ENCODE peak calls at places on chromosomes 3 and 15, in eight cellular contexts. U is HepG2, O is epithelial cell of esophagus, W is glutamatergic neuron, D is WTC11, S is left lung, M is GM12865, Q is GM23338. L is an unnamed sample.
A peak's percentile ranks its signal among the peaks of the same experiment; 100 is the strongest.

GRCh38 chr3:185152433-185153169 is at the start of gene C3orf70:
- DNase-seq in U (no peak), O (peak; percentile 44), W (peak; percentile 58), D (peak; percentile 55), S (no peak), M (peak; percentile 43), Q (peak; percentile 73), L (peak; percentile 51)

GRCh38 chr15:79065744-79066376 is 24.7 kb downstream of the RASGRF1 start:
- DNase-seq in U (no peak), O (peak; percentile 21), W (no peak), D (no peak), S (no peak), M (no peak), Q (peak; percentile 11), L (no peak)

GRCh38 chr3:45387636-45388348 is 584 bp upstream of the LARS2 start:
- DNase-seq in U (no peak), O (peak; percentile 68), W (no peak), D (peak; percentile 56), S (no peak), M (no peak), Q (peak; percentile 56), L (peak; percentile 3)

GRCh38 chr15:49438970-49439631 is 16.1 kb downstream of the FGF7 start:
- DNase-seq in U (no peak), O (no peak), W (no peak), D (no peak), S (peak; percentile 60), M (peak; percentile 71), Q (peak; percentile 17), L (peak; percentile 5)

GRCh38 chr3:129602730-129603560 is 3.5 kb downstream of the PLXND1 start:
- DNase-seq in U (peak; percentile 55), O (no peak), W (no peak), D (peak; percentile 53), S (peak; percentile 80), M (no peak), Q (peak; percentile 74), L (no peak)

GRCh38 chr3:183745300-183746098 is 47.9 kb downstream of the YEATS2 start:
- DNase-seq in U (peak; percentile 55), O (no peak), W (no peak), D (no peak), S (no peak), M (no peak), Q (peak; percentile 82), L (no peak)

GRCh38 chr3:197522183-197522715 is 33.5 kb downstream of the BDH1 start:
- DNase-seq in U (no peak), O (no peak), W (no peak), D (no peak), S (no peak), M (no peak), Q (no peak), L (no peak)

GRCh38 chr15:92903588-92903955 is 3.4 kb downstream of the CHD2 start:
- DNase-seq in U (no peak), O (no peak), W (no peak), D (no peak), S (no peak), M (no peak), Q (no peak), L (no peak)

GRCh38 chr3:12993022-12993622 is 80.1 kb downstream of the IQSEC1 start:
- DNase-seq in U (peak; percentile 39), O (no peak), W (no peak), D (peak; percentile 82), S (no peak), M (no peak), Q (peak; percentile 94), L (no peak)

GRCh38 chr3:52253314-52254260 is 8.0 kb downstream of the PPM1M start:
- DNase-seq in U (no peak), O (peak; percentile 87), W (no peak), D (no peak), S (peak; percentile 71), M (peak; percentile 92), Q (no peak), L (no peak)

GRCh38 chr15:100727291-100727851 is 125.0 kb downstream of the ASB7 start:
- DNase-seq in U (no peak), O (peak; percentile 98), W (no peak), D (no peak), S (no peak), M (no peak), Q (peak; percentile 8), L (no peak)

GRCh38 chr3:71075481-71075880 is 508.0 kb downstream of the FOXP1 start:
- DNase-seq in U (no peak), O (no peak), W (no peak), D (no peak), S (no peak), M (no peak), Q (no peak), L (no peak)

GRCh38 chr3:113266738-113267137 is 55.4 kb downstream of the BOC start:
- DNase-seq in U (no peak), O (no peak), W (no peak), D (no peak), S (no peak), M (no peak), Q (no peak), L (no peak)

GRCh38 chr3:15391007-15391406 is 36.3 kb downstream of the METTL6 start:
- DNase-seq in U (no peak), O (no peak), W (no peak), D (no peak), S (no peak), M (no peak), Q (no peak), L (no peak)

GRCh38 chr3:38004415-38005075 is 14.0 kb downstream of the VILL start:
- DNase-seq in U (peak; percentile 88), O (peak; percentile 80), W (peak; percentile 78), D (peak; percentile 72), S (peak; percentile 78), M (peak; percentile 56), Q (peak; percentile 78), L (peak; percentile 70)

GRCh38 chr15:36208868-36209582 is 370.4 kb upstream of the CDIN1 start:
- DNase-seq in U (no peak), O (no peak), W (no peak), D (no peak), S (no peak), M (no peak), Q (no peak), L (no peak)
- TF ChIP-seq CTCF in U (no peak), O (no peak), W (no peak), D (no peak), S (no peak), M (no peak), Q (no peak), L (no peak)

GRCh38 chr3:64715211-64715982 is 27.6 kb upstream of the ADAMTS9 start:
- DNase-seq in U (no peak), O (no peak), W (no peak), D (no peak), S (no peak), M (no peak), Q (no peak), L (no peak)

GRCh38 chr3:64717411-64717810 is 29.6 kb upstream of the ADAMTS9 start:
- DNase-seq in U (no peak), O (no peak), W (no peak), D (no peak), S (no peak), M (no peak), Q (no peak), L (no peak)

GRCh38 chr3:64717872-64718613 is 30.2 kb upstream of the ADAMTS9 start:
- DNase-seq in U (no peak), O (peak; percentile 7), W (no peak), D (no peak), S (no peak), M (no peak), Q (peak; percentile 34), L (no peak)

GRCh38 chr3:64716110-64716509 is 28.3 kb upstream of the ADAMTS9 start:
- DNase-seq in U (no peak), O (no peak), W (no peak), D (no peak), S (no peak), M (no peak), Q (no peak), L (no peak)
- TF ChIP-seq CTCF in U (no peak), O (no peak), W (no peak), D (no peak), S (no peak), M (no peak), Q (no peak), L (no peak)

GRCh38 chr15:29747837-29748417 is 74.3 kb downstream of the TJP1 start:
- DNase-seq in U (peak; percentile 3), O (no peak), W (no peak), D (no peak), S (no peak), M (peak; percentile 6), Q (no peak), L (no peak)
- TF ChIP-seq CTCF in U (no peak), O (peak; percentile 11), W (peak; percentile 36), D (no peak), S (no peak), M (peak; percentile 9), Q (peak; percentile 40), L (no peak)

DNA sequence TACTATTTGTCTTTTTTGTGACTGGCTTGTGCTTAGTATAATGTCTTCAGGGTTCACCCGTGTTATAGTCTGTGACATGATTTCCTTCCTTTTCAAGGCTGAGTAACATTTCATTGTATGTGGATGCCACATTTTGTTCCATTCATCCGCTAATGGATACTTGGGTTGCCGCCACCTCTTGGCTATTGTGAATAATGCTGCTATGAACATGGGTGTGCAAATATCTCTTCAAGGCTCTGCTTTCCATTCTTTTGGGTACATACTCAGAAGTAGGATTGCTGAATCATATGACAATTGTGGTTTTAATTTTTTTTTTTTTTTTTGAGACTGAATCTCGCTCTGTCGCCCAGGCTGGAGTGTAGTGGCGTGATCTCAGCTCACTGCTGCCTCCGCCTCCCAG is 15.4 kb downstream of the CRTC3 start:
- DNase-seq in U (no peak), O (no peak), W (no peak), D (no peak), S (no peak), M (no peak), Q (no peak), L (no peak)
- TF ChIP-seq CTCF in U (no peak), O (no peak), W (no peak), D (no peak), S (no peak), M (no peak), Q (peak; percentile 41), L (no peak)

GRCh38 chr15:83734487-83734886 is 80.6 kb downstream of the ADAMTSL3 start:
- DNase-seq in U (no peak), O (peak; percentile 82), W (no peak), D (peak; percentile 25), S (no peak), M (peak; percentile 45), Q (peak; percentile 53), L (peak; percentile 50)
- TF ChIP-seq CTCF in U (no peak), O (peak; percentile 6), W (no peak), D (no peak), S (no peak), M (peak; percentile 52), Q (peak; percentile 65), L (peak; percentile 33)